ENCODE peak calls at places on chromosomes 4 and X, in five cellular contexts. Z is B cell; B is Daoy; E is dorsolateral prefrontal cortex; C is CD8-positive, alpha-beta memory T cell. J is an unnamed sample.

GRCh38 chr4:24473309-24473721 is 111.0 kb downstream of the DHX15 start:
- DNase-seq in Z (no peak), B (peak), E (peak), C (no peak), J (peak)

GRCh38 chrX:500481-501010 is 113.8 kb upstream of the PPP2R3B start:
- DNase-seq in Z (no peak), B (no peak), E (no peak), C (no peak), J (no peak)

GRCh38 chrX:79259073-79259689 is 108.0 kb downstream of the ITM2A start:
- DNase-seq in Z (peak), B (no peak), E (no peak), C (peak), J (peak)

GRCh38 chr4:20262221-20262620 is 10.5 kb downstream of the SLIT2 start:
- DNase-seq in Z (no peak), B (no peak), E (no peak), C (no peak), J (no peak)

GRCh38 chr4:180449395-180449956 is 1793.7 kb upstream of the TENM3 start:
- DNase-seq in Z (no peak), B (peak), E (no peak), C (no peak), J (peak)

GRCh38 chr4:73417973-73418372 is 13.9 kb downstream of the ALB start:
- DNase-seq in Z (no peak), B (no peak), E (no peak), C (no peak), J (peak)

GRCh38 chr4:142585411-142585810 is 260.7 kb downstream of the INPP4B start:
- DNase-seq in Z (no peak), B (no peak), E (no peak), C (no peak), J (no peak)

GRCh38 chr4:146442801-146443200 is 78.9 kb downstream of the SLC10A7 start:
- DNase-seq in Z (no peak), B (peak), E (no peak), C (no peak), J (no peak)

GRCh38 chr4:83177182-83177581 is 62.7 kb upstream of the PLAC8 start:
- DNase-seq in Z (no peak), B (no peak), E (no peak), C (no peak), J (no peak)

GRCh38 chr4:13535708-13536361 is 8.5 kb downstream of the NKX3-2 start:
- DNase-seq in Z (no peak), B (no peak), E (no peak), C (no peak), J (no peak)

GRCh38 chrX:40098264-40099045 is 697 bp upstream of the BCOR start:
- DNase-seq in Z (peak), B (peak), E (no peak), C (peak), J (peak)

GRCh38 chr4:26985836-26986235 is 125.2 kb downstream of the STIM2 start:
- DNase-seq in Z (peak), B (no peak), E (no peak), C (no peak), J (peak)

GRCh38 chr4:71189471-71189870 is 149.3 kb upstream of the SLC4A4 start:
- DNase-seq in Z (no peak), B (peak), E (no peak), C (no peak), J (no peak)

GRCh38 chrX:33205321-33205720 is 6.0 kb downstream of the DMD start:
- DNase-seq in Z (no peak), B (no peak), E (no peak), C (no peak), J (peak)

GRCh38 chr4:40525811-40526598 is 103.7 kb downstream of the RBM47 start:
- DNase-seq in Z (no peak), B (peak), E (no peak), C (no peak), J (no peak)

GRCh38 chrX:114889454-114889853 is 128.0 kb downstream of the IL13RA2 start:
- DNase-seq in Z (no peak), B (no peak), E (no peak), C (no peak), J (no peak)

GRCh38 chr4:152709675-152710438 is 30.1 kb upstream of the TMEM154 start:
- DNase-seq in Z (no peak), B (peak), E (no peak), C (no peak), J (no peak)

GRCh38 chrX:122363112-122363511 is 821.0 kb upstream of the GRIA3 start:
- DNase-seq in Z (no peak), B (no peak), E (no peak), C (no peak), J (no peak)

GRCh38 chrX:74535633-74536141 is 78.7 kb downstream of the RLIM start:
- DNase-seq in Z (no peak), B (peak), E (no peak), C (peak), J (peak)

GRCh38 chrX:17078031-17078730 is 131.7 kb downstream of the REPS2 start:
- DNase-seq in Z (no peak), B (peak), E (no peak), C (no peak), J (no peak)

GRCh38 chr4:152436384-152436783 is 99.5 kb downstream of the FBXW7 start:
- DNase-seq in Z (no peak), B (no peak), E (no peak), C (no peak), J (no peak)

GRCh38 chrX:118761950-118762725 is 34.7 kb downstream of the IL13RA1 start:
- DNase-seq in Z (no peak), B (no peak), E (no peak), C (no peak), J (no peak)

GRCh38 chrX:13078739-13079444 is 34.5 kb upstream of the FAM9C start:
- DNase-seq in Z (no peak), B (peak), E (no peak), C (no peak), J (peak)

GRCh38 chrX:107849747-107850478 is 24.2 kb downstream of the MID2 start:
- DNase-seq in Z (no peak), B (peak), E (no peak), C (no peak), J (peak)

GRCh38 chrX:103107836-103108235 is 14.9 kb upstream of the NXF3 start:
- DNase-seq in Z (no peak), B (no peak), E (no peak), C (no peak), J (no peak)

GRCh38 chrX:41686788-41687187 is 2.0 kb upstream of the GPR34 start:
- DNase-seq in Z (no peak), B (no peak), E (no peak), C (no peak), J (no peak)

GRCh38 chr4:139988863-139989765 is 164.9 kb downstream of the MAML3 start:
- DNase-seq in Z (no peak), B (peak), E (no peak), C (no peak), J (peak)

GRCh38 chrX:96204928-96205327 is 479.7 kb upstream of the DIAPH2 start:
- DNase-seq in Z (no peak), B (no peak), E (no peak), C (no peak), J (no peak)

GRCh38 chrX:9438950-9439494 is 25.8 kb upstream of the TBL1X start:
- DNase-seq in Z (no peak), B (no peak), E (no peak), C (no peak), J (no peak)

GRCh38 chr4:41693629-41694028 is 54.9 kb downstream of the PHOX2B start:
- DNase-seq in Z (no peak), B (peak), E (no peak), C (no peak), J (no peak)

GRCh38 chr4:687048-687974 is 1.6 kb downstream of the SLC49A3 start:
- DNase-seq in Z (no peak), B (peak), E (no peak), C (no peak), J (peak)

J was measured in SJCRH30.